ENCODE peak calls at places on chromosomes 5 and 9, in seven cellular contexts. Y is adrenal gland; X is endothelial cell of umbilical vein; M is astrocyte; N is CD8-positive, alpha-beta T cell; R is esophagus squamous epithelium; E is hepatocyte. L is an unnamed sample. For H3K9me3, the result is how much of the 10 kb centered on the place peaks cover.

GRCh38 chr9:22044583-22044982 is 35.5 kb upstream of the CDKN2B start:
- DNase-seq in R (no peak), X (peak), M (peak), E (no peak), N (no peak), Y (no peak), L (no peak)

GRCh38 chr5:157046041-157046440 is 12.9 kb downstream of the HAVCR1 start:
- DNase-seq in R (no peak), X (no peak), M (peak), N (no peak), Y (peak), E (peak), L (no peak)

GRCh38 chr9:131833906-131834305 is 94.0 kb upstream of the RAPGEF1 start:
- DNase-seq in R (no peak), M (peak), Y (no peak), E (no peak), N (no peak), X (no peak), L (no peak)

GRCh38 chr5:172690258-172691075 is 49.4 kb downstream of the NEURL1B start:
- DNase-seq in N (no peak), M (no peak), E (no peak), X (no peak), R (no peak), Y (no peak), L (no peak)

GRCh38 chr9:120531683-120532300 is 48.2 kb downstream of the CDK5RAP2 start:
- DNase-seq in M (no peak), N (no peak), X (peak), R (no peak), Y (peak), E (peak), L (no peak)

GRCh38 chr9:69611221-69611620 is 61.0 kb downstream of the APBA1 start:
- DNase-seq in X (no peak), M (no peak), R (no peak), Y (no peak), E (no peak), N (no peak), L (no peak)

GRCh38 chr5:101425345-101425744 is 522.3 kb upstream of the ST8SIA4 start:
- DNase-seq in N (no peak), R (no peak), Y (no peak), X (no peak), M (peak), E (no peak), L (no peak)

GRCh38 chr5:125198270-125198974 is 452.0 kb upstream of the ZNF608 start:
- DNase-seq in E (peak), X (peak), M (peak), R (no peak), N (no peak), Y (peak), L (no peak)

GRCh38 chr9:108743901-108744371 is 111.8 kb downstream of the ACTL7B start:
- DNase-seq in R (no peak), M (no peak), Y (no peak), X (no peak), N (no peak), E (peak), L (no peak)

GRCh38 chr5:181107699-181108098 is 23.3 kb downstream of the OR2V1 start:
- DNase-seq in X (no peak), Y (no peak), E (no peak), R (no peak), N (no peak), M (no peak), L (no peak)

GRCh38 chr9:21688108-21689102 is 114.0 kb upstream of the MTAP start:
- DNase-seq in N (no peak), Y (no peak), E (no peak), R (no peak), X (peak), M (peak), L (no peak)

GRCh38 chr9:115213777-115214428 is 95.9 kb upstream of the TNC start:
- DNase-seq in E (peak), N (no peak), R (no peak), Y (no peak), M (peak), X (no peak), L (no peak)

GRCh38 chr9:86102626-86103025 is 3.3 kb upstream of the GOLM1 start:
- DNase-seq in X (no peak), N (no peak), M (no peak), Y (no peak), R (no peak), E (no peak), L (no peak)

GRCh38 chr5:94359880-94360279 is 258.5 kb downstream of the KIAA0825 start:
- DNase-seq in N (no peak), X (no peak), E (no peak), M (no peak), Y (no peak), R (no peak), L (no peak)

GRCh38 chr9:129331772-129332512 is 153.9 kb upstream of the IER5L start:
- DNase-seq in N (no peak), X (no peak), E (no peak), Y (no peak), R (no peak), M (no peak), L (no peak)

GRCh38 chr9:91481971-91482370 is 58.3 kb upstream of the NFIL3 start:
- DNase-seq in R (no peak), M (no peak), E (no peak), N (no peak), X (no peak), Y (no peak), L (no peak)

GRCh38 chr5:134203630-134204029 is 22.2 kb downstream of the PPP2CA start:
- DNase-seq in M (no peak), E (no peak), R (no peak), X (no peak), N (no peak), Y (no peak), L (no peak)

GRCh38 chr9:29393064-29393463 is 1819.8 kb upstream of the C9orf72 start:
- DNase-seq in N (no peak), X (no peak), Y (no peak), M (no peak), E (no peak), R (no peak), L (no peak)

GRCh38 chr9:132006657-132007370 is 72.9 kb downstream of the MED27 start:
- DNase-seq in E (no peak), Y (no peak), X (no peak), M (peak), N (no peak), R (no peak), L (no peak)

GRCh38 chr5:135545115-135545514 is 9.4 kb upstream of the NEUROG1 start:
- DNase-seq in X (no peak), N (no peak), Y (no peak), E (no peak), R (no peak), M (no peak), L (no peak)

GRCh38 chr9:107190031-107190935 is 92.8 kb upstream of the RAD23B start:
- DNase-seq in E (no peak), X (peak), R (no peak), Y (no peak), N (no peak), M (peak), L (no peak)

GRCh38 chr9:97703437-97704326 is 6.5 kb upstream of the XPA start:
- DNase-seq in E (peak), M (peak), Y (peak), X (peak), N (peak), R (no peak), L (no peak)

GRCh38 chr5:538271-538771 is 14.1 kb upstream of the SLC9A3 start:
- DNase-seq in M (no peak), E (no peak), R (no peak), Y (no peak), X (no peak), N (no peak), L (no peak)

GRCh38 chr9:128120741-128121465 is 6.6 kb downstream of the PTGES2 start:
- DNase-seq in X (no peak), N (no peak), E (no peak), R (no peak), M (no peak), Y (no peak), L (no peak)

GRCh38 chr5:71986101-71986500 is 121.2 kb upstream of the MAP1B start:
- DNase-seq in E (no peak), X (no peak), Y (no peak), R (no peak), N (no peak), M (no peak), L (no peak)

GRCh38 chr5:38468978-38469706 is 87.3 kb downstream of the LIFR start:
- DNase-seq in X (no peak), E (no peak), R (no peak), Y (peak), M (no peak), N (no peak), L (no peak)

GRCh38 chr9:131270171-131271015 is 5.9 kb downstream of the FAM78A start:
- DNase-seq in X (peak), N (peak), Y (peak), M (no peak), E (no peak), R (no peak), L (peak)

GRCh38 chr5:174457141-174457678 is 267.2 kb upstream of the MSX2 start:
- DNase-seq in E (no peak), N (no peak), X (no peak), R (no peak), Y (no peak), M (no peak), L (no peak)

GRCh38 chr9:95580812-95581761 is 64.3 kb upstream of the PTCH1 start:
- DNase-seq in Y (no peak), E (peak), X (no peak), M (no peak), N (no peak), R (no peak), L (no peak)

GRCh38 chr9:87601175-87601574 is 103.5 kb downstream of the DAPK1 start:
- DNase-seq in N (no peak), Y (peak), M (no peak), E (peak), X (no peak), R (no peak), L (no peak)

GRCh38 chr5:177458122-177458681 is 11.6 kb downstream of the PRR7 start:
- DNase-seq in R (no peak), X (no peak), N (no peak), M (no peak), E (no peak), Y (no peak), L (no peak)

GRCh38 chr5:111454198-111454606 is 58.1 kb downstream of the STARD4 start:
- DNase-seq in X (no peak), N (no peak), E (peak), Y (no peak), M (peak), R (no peak), L (no peak)

GRCh38 chr5:96026334-96027065 is 64.8 kb upstream of the ELL2 start:
- DNase-seq in E (no peak), R (no peak), X (no peak), N (no peak), Y (no peak), M (peak), L (no peak)

GRCh38 chr9:113397077-113397696 is 3.9 kb downstream of the ALAD start:
- DNase-seq in N (no peak), M (no peak), E (no peak), X (no peak), Y (no peak), R (no peak), L (no peak)

GRCh38 chr9:35571113-35571512 is 33.9 kb upstream of the TESK1 start:
- DNase-seq in E (no peak), R (no peak), N (no peak), M (no peak), X (no peak), Y (no peak), L (no peak)

GRCh38 chr5:43312076-43312620 is 1.1 kb downstream of the HMGCS1 start:
- DNase-seq in X (no peak), R (no peak), N (no peak), E (no peak), M (no peak), Y (no peak), L (no peak)

GRCh38 chr5:2172471-2172870 is 289.7 kb upstream of the IRX4 start:
- DNase-seq in R (no peak), N (no peak), Y (no peak), X (no peak), E (no peak), M (no peak), L (no peak)
- H3K9me3 ChIP-seq in R (under half), N (under half), Y (under half), X (under half), E (under half), M (under half), L (under half)

GRCh38 chr5:150301901-150302300 is 804 bp downstream of the ARSI start:
- DNase-seq in R (no peak), E (no peak), M (no peak), X (no peak), Y (no peak), N (no peak), L (no peak)

GRCh38 chr5:150303660-150304411 is 1.1 kb upstream of the ARSI start:
- DNase-seq in Y (no peak), R (no peak), N (no peak), M (no peak), X (no peak), E (peak), L (no peak)

GRCh38 chr5:150301170-150301505 is 1.6 kb downstream of the ARSI start:
- DNase-seq in X (no peak), E (peak), R (no peak), M (peak), N (no peak), Y (no peak), L (no peak)

GRCh38 chr5:150303070-150303595 is 428 bp upstream of the ARSI start:
- DNase-seq in X (no peak), E (peak), Y (no peak), M (peak), R (no peak), N (no peak), L (no peak)

GRCh38 chr5:150302301-150303069 is at the start of gene ARSI:
- DNase-seq in M (no peak), R (no peak), N (no peak), X (no peak), Y (no peak), E (peak), L (no peak)
- TF ChIP-seq CTCF in M (no peak), R (no peak), N (no peak), X (no peak), Y (no peak), E (peak), L (no peak)

GRCh38 chr9:71608825-71609452 is 159.4 kb downstream of the CEMIP2 start:
- DNase-seq in R (no peak), N (no peak), E (no peak), M (peak), Y (no peak), X (no peak), L (no peak)

GRCh38 chr9:71602652-71603051 is 165.7 kb downstream of the CEMIP2 start:
- DNase-seq in E (no peak), R (no peak), X (no peak), M (no peak), Y (no peak), N (no peak), L (no peak)

GRCh38 chr9:71607571-71607970 is 160.7 kb downstream of the CEMIP2 start:
- DNase-seq in X (no peak), Y (no peak), N (no peak), E (no peak), M (no peak), R (no peak), L (no peak)

GRCh38 chr9:71608021-71608420 is 160.3 kb downstream of the CEMIP2 start:
- DNase-seq in E (no peak), Y (no peak), N (no peak), R (no peak), M (no peak), X (no peak), L (no peak)

GRCh38 chr9:71604197-71605063 is 163.9 kb downstream of the CEMIP2 start:
- DNase-seq in Y (peak), E (peak), N (peak), R (peak), X (peak), M (peak), L (peak)
- H3K27ac ChIP-seq in Y (no peak), E (no peak), N (no peak), R (no peak), X (no peak), M (no peak), L (no peak)

GRCh38 chr5:8470489-8470888 is 601.5 kb downstream of the MTRR start:
- DNase-seq in M (no peak), X (no peak), N (no peak), R (no peak), E (no peak), Y (no peak), L (no peak)

GRCh38 chr5:8478308-8478707 is 609.4 kb downstream of the MTRR start:
- DNase-seq in E (no peak), Y (no peak), R (no peak), X (no peak), N (no peak), M (no peak), L (no peak)

GRCh38 chr5:8474569-8474930 is 605.6 kb downstream of the MTRR start:
- DNase-seq in Y (no peak), X (no peak), E (no peak), N (no peak), M (no peak), R (no peak), L (no peak)

GRCh38 chr5:8473827-8474568 is 605.0 kb downstream of the MTRR start:
- DNase-seq in X (no peak), M (no peak), R (no peak), E (no peak), N (no peak), Y (no peak), L (no peak)

GRCh38 chr5:8473016-8473415 is 604.1 kb downstream of the MTRR start:
- DNase-seq in X (no peak), Y (no peak), R (no peak), M (no peak), N (no peak), E (no peak), L (no peak)
- H3K9me3 ChIP-seq in X (under half), Y (under half), R (under half), M (under half), N (under half), E (under half), L (under half)

GRCh38 chr9:88990721-88991065 is 575 bp upstream of the S1PR3 start:
- DNase-seq in E (peak), N (no peak), M (no peak), Y (no peak), R (no peak), X (peak), L (no peak)
- TF ChIP-seq CTCF in E (peak), N (no peak), M (no peak), Y (no peak), R (no peak), X (no peak), L (no peak)

GRCh38 chr9:136002886-136003285 is 41.7 kb upstream of the UBAC1 start:
- DNase-seq in X (no peak), Y (peak), M (no peak), E (no peak), N (no peak), R (no peak), L (no peak)

GRCh38 chr9:136003356-136004218 is 42.4 kb upstream of the UBAC1 start:
- DNase-seq in N (no peak), X (no peak), Y (no peak), R (no peak), E (no peak), M (no peak), L (no peak)

GRCh38 chr9:136002215-136002614 is 41.0 kb upstream of the UBAC1 start:
- DNase-seq in M (no peak), N (no peak), X (no peak), Y (no peak), E (no peak), R (no peak), L (no peak)

GRCh38 chr9:135998410-135999071 is 37.4 kb upstream of the UBAC1 start:
- DNase-seq in X (no peak), R (no peak), E (no peak), Y (no peak), N (no peak), M (no peak), L (no peak)

DNA sequence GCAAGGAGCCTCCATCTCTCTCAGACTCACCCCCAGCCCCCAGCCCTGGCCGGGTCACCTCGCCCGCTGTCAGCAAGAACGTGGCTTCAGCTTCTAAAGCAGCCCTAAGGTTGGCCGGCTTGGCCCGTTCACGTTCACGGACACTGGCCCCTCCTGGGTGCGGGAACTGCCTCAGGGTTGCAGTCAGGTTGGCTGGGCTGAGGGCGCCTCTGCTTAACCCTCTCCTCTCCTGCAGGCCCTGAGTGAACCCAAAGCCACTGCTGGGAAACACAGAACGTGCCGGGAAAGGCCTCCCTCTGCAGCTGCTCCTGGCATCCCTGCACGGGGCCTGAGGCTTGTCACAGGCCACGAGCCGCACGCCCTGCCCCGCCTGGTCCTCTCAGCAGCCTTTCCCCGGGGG is 40.1 kb upstream of the UBAC1 start:
- DNase-seq in M (no peak), X (no peak), N (no peak), Y (no peak), R (no peak), E (no peak), L (no peak)
- H3K27ac ChIP-seq in M (no peak), X (no peak), N (no peak), Y (no peak), R (no peak), E (no peak), L (no peak)

DNA sequence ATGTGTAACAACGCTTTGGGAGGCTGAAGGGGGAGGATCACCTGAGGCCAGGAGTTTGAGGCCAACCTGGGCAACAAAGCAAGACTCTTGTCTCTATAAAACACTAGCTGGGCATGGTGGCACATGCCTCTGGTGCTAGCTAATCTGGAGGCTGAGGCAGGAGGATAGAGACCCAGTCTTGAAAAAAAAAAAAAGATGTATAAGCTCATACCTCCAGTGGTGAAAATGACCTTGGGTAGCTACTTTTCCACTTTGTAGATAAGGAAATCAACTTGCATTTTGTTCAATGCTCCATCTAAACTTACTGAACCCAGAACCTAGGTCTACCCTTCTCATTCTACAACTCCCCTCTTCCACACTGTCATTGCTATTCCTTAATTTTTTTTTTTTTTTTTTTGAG is 16.5 kb downstream of the ARRDC3 start:
- DNase-seq in N (no peak), E (no peak), X (peak), M (no peak), R (no peak), Y (peak), L (no peak)
- H3K9me3 ChIP-seq in N (under half), E (under half), X (under half), M (under half), R (under half), Y (under half), L (under half)

DNA sequence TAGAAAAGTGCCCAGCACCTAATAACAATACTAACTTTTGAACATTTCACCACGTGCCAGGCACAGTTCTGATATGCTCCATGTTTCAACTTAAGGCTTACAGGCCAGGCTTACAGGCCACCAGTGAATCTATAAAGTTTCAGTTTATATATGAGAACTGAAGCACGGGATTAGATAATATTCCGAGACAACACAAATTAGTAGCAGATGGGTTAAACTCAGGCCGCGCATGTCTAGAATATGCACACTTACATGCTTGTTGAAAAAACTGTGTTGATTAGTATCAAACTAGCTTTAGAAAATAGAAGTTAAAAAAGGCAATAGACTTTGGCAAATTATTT is 587.9 kb downstream of the MTRR start:
- DNase-seq in X (no peak), R (no peak), Y (no peak), N (no peak), E (no peak), M (no peak), L (no peak)
- TF ChIP-seq CTCF in X (no peak), R (no peak), Y (no peak), N (no peak), E (no peak), M (no peak), L (no peak)